ENCODE peak calls at places on chromosomes 16 and 17, in six cellular contexts. L is CD8-positive, alpha-beta T cell; W is sigmoid colon; R is HCT116; K is tibial artery; U is cardiac muscle cell. V is an unnamed sample.

GRCh38 chr17:61809816-61810392 is 53.4 kb downstream of the BRIP1 start:
- DNase-seq in L (no peak), W (no peak), R (no peak), K (no peak), U (peak; percentile 78), V (no peak)

GRCh38 chr16:11236855-11237254 is 19.1 kb downstream of the SOCS1 start:
- DNase-seq in L (no peak), W (no peak), R (no peak), K (no peak), U (peak; percentile 58), V (peak; percentile 79)

GRCh38 chr16:64657316-64658011 is 464.4 kb downstream of the CDH11 start:
- DNase-seq in L (no peak), W (no peak), R (no peak), K (no peak), U (peak; percentile 4), V (no peak)

GRCh38 chr17:67365762-67366192 is 600 bp downstream of the PSMD12 start:
- DNase-seq in L (no peak), W (no peak), R (no peak), K (no peak), U (peak; percentile 69), V (no peak)

GRCh38 chr16:88886915-88887521 is 20.6 kb upstream of the PABPN1L start:
- DNase-seq in L (no peak), W (peak; percentile 96), R (no peak), K (peak; percentile 32), U (peak; percentile 55), V (peak; percentile 69)

GRCh38 chr17:79812206-79812968 is 15.5 kb upstream of the CBX8 start:
- DNase-seq in L (no peak), W (no peak), R (no peak), K (no peak), U (no peak), V (no peak)

GRCh38 chr16:86590501-86591144 is 12.3 kb downstream of the FOXL1 start:
- DNase-seq in L (no peak), W (no peak), R (no peak), K (no peak), U (peak; percentile 69), V (no peak)

GRCh38 chr17:17783825-17784598 is 52.8 kb downstream of the SREBF1 start:
- DNase-seq in L (peak; percentile 43), W (no peak), R (no peak), K (peak; percentile 45), U (peak; percentile 81), V (no peak)

GRCh38 chr16:19252904-19253303 is 32.6 kb upstream of the CLEC19A start:
- DNase-seq in L (no peak), W (no peak), R (no peak), K (no peak), U (no peak), V (no peak)

GRCh38 chr16:49546059-49546458 is 172.5 kb downstream of the C16orf78 start:
- DNase-seq in L (no peak), W (no peak), R (no peak), K (no peak), U (no peak), V (no peak)

GRCh38 chr16:1874854-1875253 is 2.9 kb upstream of the MEIOB start:
- DNase-seq in L (no peak), W (no peak), R (no peak), K (no peak), U (no peak), V (no peak)

GRCh38 chr17:10754109-10754508 is 24.3 kb upstream of the TMEM220 start:
- DNase-seq in L (peak; percentile 15), W (no peak), R (peak; percentile 51), K (no peak), U (peak; percentile 31), V (no peak)

GRCh38 chr16:50394215-50394802 is 25.5 kb upstream of the BRD7 start:
- DNase-seq in L (peak; percentile 3), W (no peak), R (no peak), K (no peak), U (no peak), V (no peak)

GRCh38 chr16:82843606-82844271 is 217.0 kb downstream of the CDH13 start:
- DNase-seq in L (no peak), W (no peak), R (no peak), K (no peak), U (no peak), V (no peak)

GRCh38 chr17:39928868-39929651 is 1.5 kb downstream of the LRRC3C start:
- DNase-seq in L (no peak), W (no peak), R (peak; percentile 19), K (no peak), U (peak; percentile 93), V (no peak)

GRCh38 chr17:7026471-7027115 is 3.7 kb downstream of the BCL6B start:
- DNase-seq in L (no peak), W (no peak), R (no peak), K (no peak), U (no peak), V (no peak)

GRCh38 chr17:30520882-30521281 is 43.7 kb downstream of the GOSR1 start:
- DNase-seq in L (no peak), W (no peak), R (no peak), K (no peak), U (peak; percentile 3), V (no peak)

GRCh38 chr16:71542377-71542776 is 16.2 kb downstream of the CHST4 start:
- DNase-seq in L (peak; percentile 50), W (no peak), R (peak; percentile 60), K (peak; percentile 46), U (peak; percentile 55), V (peak; percentile 59)

GRCh38 chr16:71536752-71537499 is 10.7 kb downstream of the CHST4 start:
- DNase-seq in L (no peak), W (no peak), R (no peak), K (no peak), U (no peak), V (no peak)

GRCh38 chr16:71537643-71538042 is 11.4 kb downstream of the CHST4 start:
- DNase-seq in L (peak; percentile 18), W (no peak), R (peak; percentile 50), K (no peak), U (peak; percentile 57), V (no peak)
- TF ChIP-seq CTCF in L (peak; percentile 35), W (no peak), R (peak; percentile 70), K (peak; percentile 11), U (peak; percentile 69), V (peak; percentile 41)

GRCh38 chr16:30095166-30096078 is 591 bp downstream of the YPEL3 start:
- DNase-seq in L (peak; percentile 25), W (no peak), R (no peak), K (no peak), U (no peak), V (peak; percentile 65)

GRCh38 chr16:30094541-30095165 is 1.4 kb downstream of the YPEL3 start:
- DNase-seq in L (no peak), W (no peak), R (no peak), K (no peak), U (no peak), V (no peak)

GRCh38 chr16:30090607-30091332 is 954 bp downstream of the TBX6 start:
- DNase-seq in L (no peak), W (no peak), R (no peak), K (no peak), U (no peak), V (no peak)

GRCh38 chr16:30091474-30092372 is at the start of gene TBX6:
- DNase-seq in L (peak; percentile 92), W (peak; percentile 96), R (peak; percentile 74), K (peak; percentile 90), U (peak; percentile 94), V (peak; percentile 96)

DNA sequence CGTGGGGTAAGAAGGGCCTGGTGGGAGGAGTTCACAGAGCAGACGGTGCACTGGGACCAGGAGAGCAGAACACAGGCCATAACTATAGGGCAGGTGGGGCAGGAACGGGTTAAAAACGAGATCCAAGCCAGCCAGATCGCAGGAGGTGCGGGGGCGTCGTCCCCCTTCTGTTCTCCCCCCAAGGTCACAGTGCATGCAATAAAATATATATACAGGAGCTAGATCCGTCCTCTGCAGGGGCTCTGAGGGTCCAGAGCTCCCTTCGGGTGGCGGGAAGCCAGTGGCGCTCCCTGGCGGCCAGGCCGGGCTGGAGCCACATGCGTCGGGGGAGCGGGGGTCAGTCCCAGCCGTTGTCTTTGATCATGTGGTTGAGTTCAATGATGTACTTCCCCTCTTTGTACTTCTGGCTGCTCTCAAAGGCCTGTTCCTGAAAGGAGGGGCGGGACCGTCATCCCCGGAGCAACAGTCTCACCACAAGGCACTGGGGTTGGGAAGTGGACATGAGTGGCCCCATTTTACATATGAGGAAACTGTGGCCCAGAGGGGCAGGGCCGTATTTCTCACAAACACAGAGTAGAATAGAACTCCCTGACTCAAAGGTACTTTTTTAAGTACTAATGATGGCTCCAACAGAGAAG is 768 bp upstream of the TBX6 start:
- DNase-seq in L (peak; percentile 57), W (peak; percentile 90), R (peak; percentile 56), K (peak; percentile 87), U (peak; percentile 84), V (peak; percentile 93)
- H3K27ac ChIP-seq in L (peak overlapping the region; percentile 58), W (peak overlapping the region; percentile 97), R (peak overlapping the region; percentile 77), K (peak overlapping the region; percentile 94), U (no peak overlapping the region), V (peak overlapping the region; percentile 86)

GRCh38 chr17:45222994-45223540 is 1.4 kb downstream of the FMNL1 start:
- DNase-seq in L (no peak), W (no peak), R (no peak), K (no peak), U (no peak), V (no peak)
- H3K4me1 ChIP-seq in L (peaks cover 62% of the 10 kb centered on the region), W (peaks cover 19% of the 10 kb centered on the region), R (peaks cover 3% of the 10 kb centered on the region), K (peaks cover 13% of the 10 kb centered on the region), U (peaks cover 4% of the 10 kb centered on the region), V (peaks cover 64% of the 10 kb centered on the region)

DNA sequence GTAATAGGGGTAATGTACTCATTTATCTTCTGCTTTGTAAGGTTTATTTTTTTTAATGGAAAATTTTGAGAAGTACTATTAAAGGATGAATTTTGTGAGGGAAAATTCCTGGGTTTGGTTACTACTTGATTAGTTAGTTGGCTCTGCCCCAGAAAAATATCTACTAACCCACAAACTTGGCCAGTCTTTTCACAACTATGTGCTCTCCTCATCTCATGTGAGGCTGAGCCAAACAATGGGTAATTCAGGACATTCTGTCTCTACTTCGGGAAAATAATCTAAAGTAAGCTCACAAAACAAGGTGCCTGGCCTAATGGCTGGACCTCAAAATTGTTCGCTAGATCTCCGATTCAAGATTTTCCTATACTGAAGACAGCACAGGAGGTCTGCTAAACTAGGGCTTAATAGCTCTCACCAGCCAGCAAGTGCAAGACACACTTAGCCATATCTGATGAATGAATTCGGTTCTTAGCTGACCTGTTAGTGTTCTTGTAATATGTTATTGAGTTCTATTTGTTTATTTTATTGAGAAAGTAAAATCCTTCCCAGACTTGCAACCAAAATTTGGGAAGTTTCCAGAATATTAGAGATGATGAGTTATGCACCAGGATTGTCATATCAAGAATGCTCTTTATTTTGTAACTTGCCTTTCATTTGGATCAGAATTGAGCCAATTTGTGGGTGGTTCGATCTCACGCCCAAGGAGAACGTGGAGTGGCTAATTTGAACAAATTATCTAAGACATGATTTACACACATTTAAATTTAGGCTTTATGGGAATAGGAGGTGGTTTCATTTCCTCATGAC is 5.7 kb downstream of the KCNJ16 start:
- DNase-seq in L (no peak), W (no peak), R (no peak), K (no peak), U (peak; percentile 70), V (no peak)
- TF ChIP-seq CTCF in L (no peak), W (no peak), R (no peak), K (no peak), U (no peak), V (no peak)